ENCODE peak calls at places on chromosomes 3 and 15, in seven cellular contexts. One of them, this sample, is unnamed. For H3K4me1, the result is how much of the 10 kb centered on the place peaks cover.

GRCh38 chr3:145900056-145900829 is 260.7 kb downstream of the PLOD2 start:
- DNase-seq in OCI-LY7: no peak
- DNase-seq in stomach: no peak
- DNase-seq in HCT116: no peak
- DNase-seq in adrenal gland: no peak
- DNase-seq in tibial nerve: no peak
- DNase-seq in gastrocnemius medialis: no peak
- DNase-seq in this sample: no peak

GRCh38 chr15:37078000-37078399 is 22.3 kb downstream of the MEIS2 start:
- DNase-seq in OCI-LY7: no peak
- DNase-seq in stomach: no peak
- DNase-seq in HCT116: no peak
- DNase-seq in adrenal gland: no peak
- DNase-seq in tibial nerve: no peak
- DNase-seq in gastrocnemius medialis: no peak
- DNase-seq in this sample: no peak

GRCh38 chr3:167030059-167030458 is 350.0 kb downstream of the ZBBX start:
- DNase-seq in OCI-LY7: no peak
- DNase-seq in stomach: no peak
- DNase-seq in HCT116: no peak
- DNase-seq in adrenal gland: no peak
- DNase-seq in tibial nerve: no peak
- DNase-seq in gastrocnemius medialis: no peak
- DNase-seq in this sample: no peak

GRCh38 chr15:63118854-63119253 is 2.8 kb upstream of the LACTB start:
- DNase-seq in OCI-LY7: no peak
- DNase-seq in stomach: no peak
- DNase-seq in HCT116: no peak
- DNase-seq in adrenal gland: no peak
- DNase-seq in tibial nerve: no peak
- DNase-seq in gastrocnemius medialis: no peak
- DNase-seq in this sample: no peak

GRCh38 chr3:71095511-71096305 is 487.8 kb downstream of the FOXP1 start:
- DNase-seq in OCI-LY7: no peak
- DNase-seq in stomach: no peak
- DNase-seq in HCT116: no peak
- DNase-seq in adrenal gland: no peak
- DNase-seq in tibial nerve: no peak
- DNase-seq in gastrocnemius medialis: no peak
- DNase-seq in this sample: no peak

GRCh38 chr3:141353652-141354495 is 14.4 kb upstream of the ZBTB38 start:
- DNase-seq in OCI-LY7: no peak
- DNase-seq in stomach: no peak
- DNase-seq in HCT116: no peak
- DNase-seq in adrenal gland: no peak
- DNase-seq in tibial nerve: no peak
- DNase-seq in gastrocnemius medialis: no peak
- DNase-seq in this sample: no peak

GRCh38 chr3:115960799-115961198 is 337.5 kb downstream of the GAP43 start:
- DNase-seq in OCI-LY7: no peak
- DNase-seq in stomach: no peak
- DNase-seq in HCT116: no peak
- DNase-seq in adrenal gland: no peak
- DNase-seq in tibial nerve: no peak
- DNase-seq in gastrocnemius medialis: no peak
- DNase-seq in this sample: no peak

GRCh38 chr3:2024037-2024436 is 74.6 kb upstream of the CNTN4 start:
- DNase-seq in OCI-LY7: no peak
- DNase-seq in stomach: no peak
- DNase-seq in HCT116: no peak
- DNase-seq in adrenal gland: no peak
- DNase-seq in tibial nerve: no peak
- DNase-seq in gastrocnemius medialis: no peak
- DNase-seq in this sample: no peak

GRCh38 chr3:149018247-149018646 is 26.9 kb downstream of the GYG1 start:
- DNase-seq in OCI-LY7: no peak
- DNase-seq in stomach: no peak
- DNase-seq in HCT116: no peak
- DNase-seq in adrenal gland: no peak
- DNase-seq in tibial nerve: no peak
- DNase-seq in gastrocnemius medialis: no peak
- DNase-seq in this sample: no peak

GRCh38 chr3:141250342-141250741 is 18.7 kb downstream of the PXYLP1 start:
- DNase-seq in OCI-LY7: no peak
- DNase-seq in stomach: no peak
- DNase-seq in HCT116: no peak
- DNase-seq in adrenal gland: no peak
- DNase-seq in tibial nerve: no peak
- DNase-seq in gastrocnemius medialis: no peak
- DNase-seq in this sample: no peak

GRCh38 chr15:42723068-42723467 is 13.9 kb downstream of the CDAN1 start:
- DNase-seq in OCI-LY7: no peak
- DNase-seq in stomach: no peak
- DNase-seq in HCT116: no peak
- DNase-seq in adrenal gland: no peak
- DNase-seq in tibial nerve: no peak
- DNase-seq in gastrocnemius medialis: no peak
- DNase-seq in this sample: no peak

GRCh38 chr3:122912772-122913538 is 114.6 kb downstream of the SEMA5B start:
- DNase-seq in OCI-LY7: no peak
- DNase-seq in stomach: no peak
- DNase-seq in HCT116: no peak
- DNase-seq in adrenal gland: no peak
- DNase-seq in tibial nerve: no peak
- DNase-seq in gastrocnemius medialis: no peak
- DNase-seq in this sample: no peak

GRCh38 chr15:82851981-82852511 is 42.6 kb downstream of the WHAMM start:
- DNase-seq in OCI-LY7: no peak
- DNase-seq in stomach: peak
- DNase-seq in HCT116: no peak
- DNase-seq in adrenal gland: no peak
- DNase-seq in tibial nerve: no peak
- DNase-seq in gastrocnemius medialis: no peak
- DNase-seq in this sample: peak

GRCh38 chr3:4426782-4427344 is 40.2 kb downstream of the SUMF1 start:
- DNase-seq in OCI-LY7: peak
- DNase-seq in stomach: no peak
- DNase-seq in HCT116: peak
- DNase-seq in adrenal gland: no peak
- DNase-seq in tibial nerve: no peak
- DNase-seq in gastrocnemius medialis: no peak
- DNase-seq in this sample: no peak

GRCh38 chr3:43388909-43389308 is 102.6 kb downstream of the SNRK start:
- DNase-seq in OCI-LY7: no peak
- DNase-seq in stomach: no peak
- DNase-seq in HCT116: no peak
- DNase-seq in adrenal gland: no peak
- DNase-seq in tibial nerve: no peak
- DNase-seq in gastrocnemius medialis: no peak
- DNase-seq in this sample: no peak

GRCh38 chr15:42215854-42216829 is 8.0 kb upstream of the VPS39 start:
- DNase-seq in OCI-LY7: peak
- DNase-seq in stomach: no peak
- DNase-seq in HCT116: no peak
- DNase-seq in adrenal gland: no peak
- DNase-seq in tibial nerve: no peak
- DNase-seq in gastrocnemius medialis: no peak
- DNase-seq in this sample: no peak

GRCh38 chr3:51280171-51280570 is 104.9 kb upstream of the MANF start:
- DNase-seq in OCI-LY7: no peak
- DNase-seq in stomach: no peak
- DNase-seq in HCT116: no peak
- DNase-seq in adrenal gland: no peak
- DNase-seq in tibial nerve: no peak
- DNase-seq in gastrocnemius medialis: no peak
- DNase-seq in this sample: no peak

GRCh38 chr3:15287565-15288330 is 44.6 kb downstream of the SH3BP5 start:
- DNase-seq in OCI-LY7: no peak
- DNase-seq in stomach: peak
- DNase-seq in HCT116: no peak
- DNase-seq in adrenal gland: peak
- DNase-seq in tibial nerve: peak
- DNase-seq in gastrocnemius medialis: peak
- DNase-seq in this sample: no peak
- H3K4me1 ChIP-seq in OCI-LY7: under half
- H3K4me1 ChIP-seq in stomach: half or more
- H3K4me1 ChIP-seq in HCT116: under half
- H3K4me1 ChIP-seq in adrenal gland: half or more
- H3K4me1 ChIP-seq in tibial nerve: half or more
- H3K4me1 ChIP-seq in gastrocnemius medialis: half or more
- H3K4me1 ChIP-seq in this sample: under half

GRCh38 chr3:101784850-101785613 is 6.0 kb downstream of the NXPE3 start:
- DNase-seq in OCI-LY7: no peak
- DNase-seq in stomach: no peak
- DNase-seq in HCT116: no peak
- DNase-seq in adrenal gland: no peak
- DNase-seq in tibial nerve: no peak
- DNase-seq in gastrocnemius medialis: no peak
- DNase-seq in this sample: no peak
- H3K27ac ChIP-seq in OCI-LY7: no peak
- H3K27ac ChIP-seq in stomach: peak
- H3K27ac ChIP-seq in HCT116: no peak
- H3K27ac ChIP-seq in adrenal gland: peak
- H3K27ac ChIP-seq in tibial nerve: no peak
- H3K27ac ChIP-seq in gastrocnemius medialis: peak
- H3K27ac ChIP-seq in this sample: no peak

GRCh38 chr3:188584958-188585689 is 431.2 kb downstream of the LPP start:
- DNase-seq in OCI-LY7: peak
- DNase-seq in stomach: no peak
- DNase-seq in HCT116: no peak
- DNase-seq in adrenal gland: no peak
- DNase-seq in tibial nerve: no peak
- DNase-seq in gastrocnemius medialis: no peak
- DNase-seq in this sample: no peak

GRCh38 chr3:188581365-188581764 is 427.4 kb downstream of the LPP start:
- DNase-seq in OCI-LY7: peak
- DNase-seq in stomach: no peak
- DNase-seq in HCT116: no peak
- DNase-seq in adrenal gland: no peak
- DNase-seq in tibial nerve: no peak
- DNase-seq in gastrocnemius medialis: no peak
- DNase-seq in this sample: no peak

GRCh38 chr3:188581791-188582190 is 427.8 kb downstream of the LPP start:
- DNase-seq in OCI-LY7: peak
- DNase-seq in stomach: no peak
- DNase-seq in HCT116: no peak
- DNase-seq in adrenal gland: no peak
- DNase-seq in tibial nerve: no peak
- DNase-seq in gastrocnemius medialis: no peak
- DNase-seq in this sample: no peak

GRCh38 chr3:188584162-188584529 is 430.2 kb downstream of the LPP start:
- DNase-seq in OCI-LY7: peak
- DNase-seq in stomach: no peak
- DNase-seq in HCT116: no peak
- DNase-seq in adrenal gland: peak
- DNase-seq in tibial nerve: no peak
- DNase-seq in gastrocnemius medialis: no peak
- DNase-seq in this sample: no peak

DNA sequence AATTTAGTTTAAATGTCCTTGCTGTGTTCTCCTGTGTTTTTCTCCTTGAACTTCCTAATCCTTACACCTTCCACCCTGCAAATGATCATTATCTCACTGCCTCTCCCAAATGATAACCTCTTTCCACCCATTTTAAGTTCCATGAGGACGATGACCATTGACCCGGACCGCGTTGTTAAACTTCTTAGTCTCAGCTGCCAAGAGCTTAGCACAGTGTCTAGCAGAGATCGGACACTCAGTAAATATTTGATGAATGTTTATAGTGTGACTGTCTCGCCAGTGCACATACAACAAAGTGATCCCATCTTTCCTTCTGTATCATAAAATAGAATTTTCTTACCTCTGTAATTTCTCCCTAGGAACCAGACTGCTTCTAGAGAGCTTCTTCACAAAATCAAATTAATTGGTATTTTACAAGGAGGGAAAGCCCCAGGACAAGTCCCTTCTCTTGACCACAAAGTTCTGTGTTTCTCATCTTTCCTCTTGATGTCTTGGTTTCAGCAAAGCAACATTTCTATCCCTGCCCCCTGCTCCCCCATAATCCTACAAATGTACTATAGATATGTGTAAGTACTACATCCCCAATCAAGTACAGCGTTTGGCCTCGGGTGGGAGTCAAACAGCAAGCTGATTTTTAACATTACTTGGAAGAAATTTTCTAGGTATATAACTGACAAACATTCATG is 429.7 kb downstream of the LPP start:
- DNase-seq in OCI-LY7: peak
- DNase-seq in stomach: no peak
- DNase-seq in HCT116: no peak
- DNase-seq in adrenal gland: no peak
- DNase-seq in tibial nerve: no peak
- DNase-seq in gastrocnemius medialis: no peak
- DNase-seq in this sample: no peak
- H3K4me1 ChIP-seq in OCI-LY7: half or more
- H3K4me1 ChIP-seq in stomach: half or more
- H3K4me1 ChIP-seq in HCT116: under half
- H3K4me1 ChIP-seq in adrenal gland: under half
- H3K4me1 ChIP-seq in tibial nerve: half or more
- H3K4me1 ChIP-seq in gastrocnemius medialis: under half
- H3K4me1 ChIP-seq in this sample: under half

GRCh38 chr15:40918799-40919392 is 10.2 kb upstream of the DLL4 start:
- DNase-seq in OCI-LY7: no peak
- DNase-seq in stomach: no peak
- DNase-seq in HCT116: no peak
- DNase-seq in adrenal gland: no peak
- DNase-seq in tibial nerve: no peak
- DNase-seq in gastrocnemius medialis: no peak
- DNase-seq in this sample: peak

GRCh38 chr15:40918146-40918798 is 10.9 kb upstream of the DLL4 start:
- DNase-seq in OCI-LY7: no peak
- DNase-seq in stomach: no peak
- DNase-seq in HCT116: no peak
- DNase-seq in adrenal gland: no peak
- DNase-seq in tibial nerve: no peak
- DNase-seq in gastrocnemius medialis: no peak
- DNase-seq in this sample: peak

GRCh38 chr15:40915679-40916078 is 13.5 kb upstream of the DLL4 start:
- DNase-seq in OCI-LY7: no peak
- DNase-seq in stomach: no peak
- DNase-seq in HCT116: no peak
- DNase-seq in adrenal gland: no peak
- DNase-seq in tibial nerve: no peak
- DNase-seq in gastrocnemius medialis: no peak
- DNase-seq in this sample: peak

GRCh38 chr15:40915106-40915661 is 14.0 kb upstream of the DLL4 start:
- DNase-seq in OCI-LY7: no peak
- DNase-seq in stomach: no peak
- DNase-seq in HCT116: no peak
- DNase-seq in adrenal gland: no peak
- DNase-seq in tibial nerve: no peak
- DNase-seq in gastrocnemius medialis: no peak
- DNase-seq in this sample: no peak

DNA sequence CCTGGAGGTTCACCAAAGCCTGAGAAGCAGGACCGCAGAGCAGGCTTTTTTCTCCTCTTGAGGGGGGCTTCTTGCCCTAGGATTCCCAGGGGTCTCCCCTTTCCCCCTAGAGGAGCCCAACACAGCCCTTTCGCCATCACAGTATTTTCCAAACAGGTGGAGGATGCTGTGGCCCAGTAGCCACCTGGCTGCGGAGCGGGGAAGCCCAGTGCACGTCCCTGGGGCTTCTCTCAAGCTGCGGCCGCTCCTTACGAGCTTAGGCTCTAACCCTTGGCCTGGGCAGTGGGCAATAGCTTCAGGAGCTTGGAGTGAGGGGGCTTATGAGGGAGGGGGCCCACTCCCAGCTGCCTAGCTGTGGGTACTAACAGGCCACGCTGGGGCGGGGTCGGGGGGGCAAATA is 11.6 kb upstream of the DLL4 start:
- DNase-seq in OCI-LY7: no peak
- DNase-seq in stomach: no peak
- DNase-seq in HCT116: no peak
- DNase-seq in adrenal gland: no peak
- DNase-seq in tibial nerve: no peak
- DNase-seq in gastrocnemius medialis: no peak
- DNase-seq in this sample: no peak
- H3K27ac ChIP-seq in OCI-LY7: no peak
- H3K27ac ChIP-seq in stomach: peak
- H3K27ac ChIP-seq in HCT116: no peak
- H3K27ac ChIP-seq in adrenal gland: no peak
- H3K27ac ChIP-seq in tibial nerve: no peak
- H3K27ac ChIP-seq in gastrocnemius medialis: peak
- H3K27ac ChIP-seq in this sample: no peak